ENCODE peak calls at places on chromosomes 4 and X, in five cellular contexts. One of them, this sample, is unnamed.

GRCh38 chr4:14095881-14096280 is 468.4 kb upstream of the BOD1L1 start:
- DNase-seq in mucosa of descending colon: no peak
- DNase-seq in omental fat pad: no peak
- DNase-seq in BJ: no peak
- DNase-seq in colonic mucosa: no peak
- DNase-seq in this sample: no peak

GRCh38 chr4:120071192-120071795 is 4.6 kb upstream of the MAD2L1 start:
- DNase-seq in mucosa of descending colon: no peak
- DNase-seq in omental fat pad: no peak
- DNase-seq in BJ: peak
- DNase-seq in colonic mucosa: peak
- DNase-seq in this sample: no peak

GRCh38 chr4:169440446-169440845 is 169.7 kb upstream of the SH3RF1 start:
- DNase-seq in mucosa of descending colon: no peak
- DNase-seq in omental fat pad: no peak
- DNase-seq in BJ: no peak
- DNase-seq in colonic mucosa: no peak
- DNase-seq in this sample: no peak

GRCh38 chrX:53656845-53657244 is 29.7 kb downstream of the HUWE1 start:
- DNase-seq in mucosa of descending colon: no peak
- DNase-seq in omental fat pad: no peak
- DNase-seq in BJ: no peak
- DNase-seq in colonic mucosa: no peak
- DNase-seq in this sample: no peak

GRCh38 chr4:121811122-121811521 is 10.0 kb downstream of the EXOSC9 start:
- DNase-seq in mucosa of descending colon: no peak
- DNase-seq in omental fat pad: no peak
- DNase-seq in BJ: no peak
- DNase-seq in colonic mucosa: no peak
- DNase-seq in this sample: no peak

GRCh38 chr4:48602222-48602621 is 112.2 kb downstream of the ZAR1 start:
- DNase-seq in mucosa of descending colon: no peak
- DNase-seq in omental fat pad: no peak
- DNase-seq in BJ: peak
- DNase-seq in colonic mucosa: no peak
- DNase-seq in this sample: no peak

GRCh38 chrX:40266490-40267333 is 169.0 kb upstream of the BCOR start:
- DNase-seq in mucosa of descending colon: peak
- DNase-seq in omental fat pad: no peak
- DNase-seq in BJ: no peak
- DNase-seq in colonic mucosa: peak
- DNase-seq in this sample: peak

GRCh38 chrX:29913647-29914046 is 301.7 kb upstream of the MAGEB2 start:
- DNase-seq in mucosa of descending colon: no peak
- DNase-seq in omental fat pad: no peak
- DNase-seq in BJ: no peak
- DNase-seq in colonic mucosa: no peak
- DNase-seq in this sample: no peak

GRCh38 chr4:13302876-13303275 is 181.3 kb downstream of the RAB28 start:
- DNase-seq in mucosa of descending colon: no peak
- DNase-seq in omental fat pad: no peak
- DNase-seq in BJ: no peak
- DNase-seq in colonic mucosa: no peak
- DNase-seq in this sample: no peak

GRCh38 chrX:42684062-42684461 is 93.9 kb downstream of the PPP1R2C start:
- DNase-seq in mucosa of descending colon: no peak
- DNase-seq in omental fat pad: no peak
- DNase-seq in BJ: no peak
- DNase-seq in colonic mucosa: no peak
- DNase-seq in this sample: no peak

GRCh38 chrX:42686296-42686695 is 91.7 kb downstream of the PPP1R2C start:
- DNase-seq in mucosa of descending colon: no peak
- DNase-seq in omental fat pad: no peak
- DNase-seq in BJ: no peak
- DNase-seq in colonic mucosa: no peak
- DNase-seq in this sample: no peak

GRCh38 chrX:42678133-42678532 is 99.8 kb downstream of the PPP1R2C start:
- DNase-seq in mucosa of descending colon: no peak
- DNase-seq in omental fat pad: no peak
- DNase-seq in BJ: no peak
- DNase-seq in colonic mucosa: no peak
- DNase-seq in this sample: no peak

DNA sequence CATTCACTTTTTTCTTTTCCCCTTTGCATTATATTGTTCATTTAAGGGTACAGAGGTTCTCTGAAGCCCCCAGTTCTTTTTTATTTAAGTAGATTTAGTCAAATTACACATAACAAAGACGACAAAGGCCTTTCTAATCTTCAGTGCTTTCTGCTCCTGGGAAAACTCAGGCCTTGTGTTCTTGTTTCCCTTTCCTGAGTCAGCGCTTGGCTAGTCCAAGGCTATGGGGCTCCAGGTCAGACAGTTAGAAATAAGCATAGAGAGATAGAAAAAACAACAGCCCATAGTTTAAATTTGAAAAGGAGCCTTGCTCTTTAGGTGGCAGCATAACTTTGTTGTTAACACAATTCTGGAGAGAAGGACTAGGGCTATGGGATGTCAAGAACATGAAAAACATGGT is 97.3 kb downstream of the PPP1R2C start:
- DNase-seq in mucosa of descending colon: no peak
- DNase-seq in omental fat pad: no peak
- DNase-seq in BJ: no peak
- DNase-seq in colonic mucosa: no peak
- DNase-seq in this sample: no peak
- TF ChIP-seq CTCF in mucosa of descending colon: no peak
- TF ChIP-seq CTCF in omental fat pad: no peak
- TF ChIP-seq CTCF in BJ: no peak
- TF ChIP-seq CTCF in colonic mucosa: no peak
- TF ChIP-seq CTCF in this sample: no peak

GRCh38 chr4:103482893-103483292 is 236.9 kb downstream of the TACR3 start:
- DNase-seq in mucosa of descending colon: no peak
- DNase-seq in omental fat pad: no peak
- DNase-seq in BJ: no peak
- DNase-seq in colonic mucosa: no peak
- DNase-seq in this sample: no peak

GRCh38 chr4:103484521-103484920 is 235.3 kb downstream of the TACR3 start:
- DNase-seq in mucosa of descending colon: no peak
- DNase-seq in omental fat pad: no peak
- DNase-seq in BJ: no peak
- DNase-seq in colonic mucosa: no peak
- DNase-seq in this sample: no peak

GRCh38 chr4:103482471-103482870 is 237.3 kb downstream of the TACR3 start:
- DNase-seq in mucosa of descending colon: no peak
- DNase-seq in omental fat pad: no peak
- DNase-seq in BJ: no peak
- DNase-seq in colonic mucosa: no peak
- DNase-seq in this sample: no peak

GRCh38 chr4:103478210-103478609 is 241.6 kb downstream of the TACR3 start:
- DNase-seq in mucosa of descending colon: no peak
- DNase-seq in omental fat pad: no peak
- DNase-seq in BJ: no peak
- DNase-seq in colonic mucosa: no peak
- DNase-seq in this sample: no peak

GRCh38 chr4:103478729-103479128 is 241.1 kb downstream of the TACR3 start:
- DNase-seq in mucosa of descending colon: no peak
- DNase-seq in omental fat pad: no peak
- DNase-seq in BJ: no peak
- DNase-seq in colonic mucosa: no peak
- DNase-seq in this sample: no peak
- TF ChIP-seq CTCF in mucosa of descending colon: no peak
- TF ChIP-seq CTCF in omental fat pad: no peak
- TF ChIP-seq CTCF in BJ: no peak
- TF ChIP-seq CTCF in colonic mucosa: no peak
- TF ChIP-seq CTCF in this sample: no peak

DNA sequence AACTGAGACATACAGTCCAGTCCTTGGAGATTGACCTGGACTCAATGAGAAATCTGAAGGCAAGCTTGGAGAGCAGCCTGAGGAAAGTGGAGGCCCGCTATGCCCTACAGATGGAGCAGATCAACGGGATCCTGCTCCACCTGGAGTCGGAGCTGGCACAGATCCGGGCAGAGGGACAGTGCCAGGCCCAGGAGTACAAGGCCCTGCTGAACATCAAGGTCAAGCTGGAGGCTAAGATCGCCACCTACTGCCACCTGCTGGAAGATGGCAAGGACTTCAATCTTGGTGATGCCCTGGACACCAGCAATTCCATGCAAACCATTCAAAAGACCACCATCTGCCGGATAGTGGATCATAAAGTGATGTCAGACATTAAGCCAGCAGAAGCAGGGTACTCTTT is 20.4 kb upstream of the FRMPD3 start:
- DNase-seq in mucosa of descending colon: no peak
- DNase-seq in omental fat pad: no peak
- DNase-seq in BJ: no peak
- DNase-seq in colonic mucosa: peak
- DNase-seq in this sample: no peak
- TF ChIP-seq CTCF in mucosa of descending colon: no peak
- TF ChIP-seq CTCF in omental fat pad: no peak
- TF ChIP-seq CTCF in BJ: peak
- TF ChIP-seq CTCF in colonic mucosa: peak
- TF ChIP-seq CTCF in this sample: peak

GRCh38 chr4:37434469-37434868 is 189.9 kb downstream of the NWD2 start:
- DNase-seq in mucosa of descending colon: no peak
- DNase-seq in omental fat pad: no peak
- DNase-seq in BJ: no peak
- DNase-seq in colonic mucosa: no peak
- DNase-seq in this sample: no peak
- TF ChIP-seq CTCF in mucosa of descending colon: no peak
- TF ChIP-seq CTCF in omental fat pad: no peak
- TF ChIP-seq CTCF in BJ: no peak
- TF ChIP-seq CTCF in colonic mucosa: no peak
- TF ChIP-seq CTCF in this sample: peak